ENCODE peak calls at places on chromosomes 11 and 22, in eight cellular contexts. Z, V, P, C, E, A, I and Q are unnamed samples.

GRCh38 chr11:116224154-116224888 is 548.5 kb downstream of the BUD13 start:
- DNase-seq in Z (peak; percentile 63), V (peak; percentile 61), P (peak; percentile 32), C (peak; percentile 44), E (peak; percentile 18), A (peak; percentile 24), I (peak; percentile 58), Q (no peak)

GRCh38 chr11:69540118-69541000 is 58.9 kb downstream of the LINC01488 start:
- DNase-seq in Z (peak; percentile 69), V (peak; percentile 46), P (peak; percentile 26), C (no peak), E (no peak), A (no peak), I (no peak), Q (no peak)

GRCh38 chr11:118619444-118620205 is 12.2 kb downstream of the PHLDB1 start:
- DNase-seq in Z (no peak), V (no peak), P (no peak), C (no peak), E (no peak), A (peak; percentile 28), I (no peak), Q (no peak)

GRCh38 chr11:96145163-96145585 is 197.8 kb downstream of the MAML2 start:
- DNase-seq in Z (no peak), V (no peak), P (peak; percentile 91), C (no peak), E (no peak), A (no peak), I (no peak), Q (no peak)

GRCh38 chr11:44766972-44767278 is 40.2 kb downstream of the TSPAN18 start:
- DNase-seq in Z (no peak), V (no peak), P (no peak), C (no peak), E (no peak), A (no peak), I (no peak), Q (no peak)

GRCh38 chr11:125072210-125072960 is 9.3 kb downstream of the SLC37A2 start:
- DNase-seq in Z (no peak), V (no peak), P (peak; percentile 45), C (peak; percentile 58), E (no peak), A (no peak), I (no peak), Q (no peak)

GRCh38 chr22:20143883-20144665 is 6.8 kb downstream of the CCDC188 start:
- DNase-seq in Z (no peak), V (no peak), P (no peak), C (no peak), E (no peak), A (no peak), I (no peak), Q (no peak)

GRCh38 chr11:95308512-95309035 is 77.6 kb upstream of the SESN3 start:
- DNase-seq in Z (no peak), V (no peak), P (no peak), C (no peak), E (no peak), A (no peak), I (no peak), Q (no peak)

GRCh38 chr11:2083411-2083810 is 55.8 kb downstream of the IGF2 start:
- DNase-seq in Z (no peak), V (no peak), P (no peak), C (no peak), E (no peak), A (no peak), I (peak; percentile 22), Q (no peak)

GRCh38 chr22:42905702-42906183 is 48.7 kb upstream of the ARFGAP3 start:
- DNase-seq in Z (peak; percentile 15), V (no peak), P (no peak), C (peak; percentile 41), E (no peak), A (peak; percentile 60), I (peak; percentile 87), Q (no peak)

GRCh38 chr11:66288138-66288865 is 641 bp downstream of the YIF1A start:
- DNase-seq in Z (peak; percentile 49), V (no peak), P (peak; percentile 39), C (peak; percentile 59), E (no peak), A (no peak), I (no peak), Q (peak; percentile 72)

GRCh38 chr11:4539603-4540219 is 5.3 kb upstream of the OR52M1 start:
- DNase-seq in Z (peak; percentile 18), V (peak; percentile 52), P (peak; percentile 18), C (peak; percentile 59), E (peak; percentile 26), A (peak; percentile 74), I (peak; percentile 73), Q (peak; percentile 67)

GRCh38 chr11:130789241-130789640 is 127.0 kb downstream of the SNX19 start:
- DNase-seq in Z (no peak), V (no peak), P (no peak), C (no peak), E (no peak), A (no peak), I (no peak), Q (no peak)

GRCh38 chr22:25775501-25775900 is 33.5 kb downstream of the MYO18B start:
- DNase-seq in Z (peak; percentile 63), V (no peak), P (no peak), C (no peak), E (no peak), A (no peak), I (no peak), Q (no peak)

GRCh38 chr11:11968511-11969280 is 39.7 kb downstream of the DKK3 start:
- DNase-seq in Z (peak; percentile 89), V (no peak), P (no peak), C (no peak), E (no peak), A (no peak), I (no peak), Q (no peak)

GRCh38 chr11:13949876-13950275 is 12.6 kb upstream of the SPON1 start:
- DNase-seq in Z (peak; percentile 49), V (no peak), P (no peak), C (no peak), E (no peak), A (no peak), I (no peak), Q (no peak)

GRCh38 chr22:19748139-19748538 is 12.4 kb upstream of the TBX1 start:
- DNase-seq in Z (no peak), V (no peak), P (no peak), C (no peak), E (no peak), A (no peak), I (no peak), Q (no peak)

GRCh38 chr11:76738618-76739220 is 44.4 kb upstream of the TSKU start:
- DNase-seq in Z (no peak), V (no peak), P (no peak), C (no peak), E (no peak), A (no peak), I (peak; percentile 76), Q (no peak)

GRCh38 chr11:116990061-116990473 is 108.2 kb downstream of the SIK3 start:
- DNase-seq in Z (no peak), V (no peak), P (peak; percentile 90), C (no peak), E (no peak), A (no peak), I (no peak), Q (no peak)

GRCh38 chr11:111557425-111558111 is 17.0 kb downstream of the LAYN start:
- DNase-seq in Z (no peak), V (no peak), P (peak; percentile 14), C (no peak), E (no peak), A (no peak), I (no peak), Q (no peak)

GRCh38 chr11:25293166-25293565 is 796.3 kb downstream of the LUZP2 start:
- DNase-seq in Z (peak; percentile 1), V (no peak), P (no peak), C (no peak), E (no peak), A (no peak), I (no peak), Q (no peak)
- H3K27ac ChIP-seq in Z (no peak overlapping the region), V (no peak overlapping the region), P (no peak overlapping the region), C (no peak overlapping the region), E (no peak overlapping the region), A (no peak overlapping the region), I (no peak overlapping the region), Q (no peak overlapping the region)

GRCh38 chr11:68256331-68256741 is 15.4 kb downstream of the C11orf24 start:
- DNase-seq in Z (no peak), V (peak; percentile 13), P (peak; percentile 53), C (no peak), E (no peak), A (peak; percentile 63), I (no peak), Q (no peak)
- TF ChIP-seq EP300 in Z (no peak), V (no peak), P (no peak), C (no peak), E (no peak), A (peak; percentile 16), I (no peak), Q (no peak)

GRCh38 chr22:37509026-37509886 is 10.0 kb downstream of the CARD10 start:
- DNase-seq in Z (peak; percentile 70), V (no peak), P (no peak), C (no peak), E (no peak), A (no peak), I (no peak), Q (no peak)

GRCh38 chr22:37508431-37508963 is 10.7 kb downstream of the CARD10 start:
- DNase-seq in Z (no peak), V (no peak), P (no peak), C (no peak), E (no peak), A (no peak), I (no peak), Q (no peak)

GRCh38 chr22:37514526-37515051 is 4.6 kb downstream of the CARD10 start:
- DNase-seq in Z (no peak), V (no peak), P (no peak), C (no peak), E (no peak), A (no peak), I (no peak), Q (no peak)

GRCh38 chr22:37510046-37510445 is 9.2 kb downstream of the CARD10 start:
- DNase-seq in Z (no peak), V (no peak), P (no peak), C (no peak), E (no peak), A (no peak), I (no peak), Q (no peak)

GRCh38 chr22:37511368-37512104 is 7.7 kb downstream of the CARD10 start:
- DNase-seq in Z (no peak), V (no peak), P (no peak), C (no peak), E (no peak), A (no peak), I (no peak), Q (no peak)
- H3K27ac ChIP-seq in Z (no peak overlapping the region), V (no peak overlapping the region), P (peak overlapping the region; percentile 98), C (peak overlapping the region; percentile 87), E (peak overlapping the region; percentile 86), A (no peak overlapping the region), I (peak overlapping the region; percentile 27), Q (no peak overlapping the region)

DNA sequence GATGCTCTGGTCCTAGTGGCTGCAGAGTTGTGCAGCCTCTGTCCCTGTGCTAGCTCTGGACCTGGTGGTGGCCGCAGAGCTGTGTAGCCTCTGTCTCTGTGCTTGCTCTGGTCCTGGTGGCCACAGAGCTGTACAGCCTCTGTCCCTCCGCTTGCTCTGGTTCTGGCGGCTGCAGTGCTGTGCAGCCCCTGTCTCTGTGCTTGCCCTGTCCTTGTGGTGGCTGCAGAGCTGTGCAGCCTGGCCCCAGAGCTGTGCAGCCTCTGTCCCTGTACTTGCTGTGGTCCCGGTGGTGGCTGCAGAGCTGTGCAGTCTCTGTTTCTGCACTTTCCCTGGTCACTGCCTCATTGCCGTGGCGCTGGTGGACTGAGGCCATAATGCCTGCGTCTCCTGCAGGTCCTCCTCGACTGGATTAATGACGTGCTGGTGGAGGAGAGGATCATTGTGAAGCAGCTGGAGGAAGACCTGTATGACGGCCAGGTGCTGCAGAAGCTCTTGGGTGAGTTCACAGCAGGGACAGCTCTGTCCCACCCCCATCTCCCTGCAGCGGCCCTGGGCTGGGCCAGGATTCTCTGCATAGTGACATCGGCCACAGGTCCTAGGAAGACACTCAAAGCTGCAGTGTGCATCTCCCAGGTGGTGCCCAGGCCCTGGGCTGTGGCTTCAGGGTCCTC is 61.9 kb upstream of the PARVG start:
- DNase-seq in Z (no peak), V (no peak), P (no peak), C (no peak), E (no peak), A (no peak), I (no peak), Q (no peak)
- TF ChIP-seq EP300 in Z (no peak), V (no peak), P (no peak), C (no peak), E (no peak), A (no peak), I (no peak), Q (no peak)